ENCODE peak calls at places on chromosomes 2 and 18, in four cellular contexts. Z, X, M and V are unnamed samples.

GRCh38 chr2:85697096-85697495 is 2.9 kb downstream of the GNLY start:
- DNase-seq in Z (no peak), X (no peak), M (no peak), V (no peak)

GRCh38 chr2:127670957-127671290 is 4.4 kb downstream of the LIMS2 start:
- DNase-seq in M (no peak), Z (no peak), X (no peak), V (no peak)

GRCh38 chr2:217797661-217798069 is 205.1 kb downstream of the TNS1 start:
- DNase-seq in Z (no peak), X (no peak), M (no peak), V (no peak)

GRCh38 chr18:70362258-70362657 is 73.4 kb downstream of the SOCS6 start:
- DNase-seq in X (no peak), M (no peak), Z (no peak), V (no peak)

GRCh38 chr2:121155502-121156056 is 129.4 kb downstream of the TFCP2L1 start:
- DNase-seq in Z (no peak), X (no peak), M (no peak), V (no peak)

GRCh38 chr2:199147216-199147615 is 310.5 kb downstream of the SATB2 start:
- DNase-seq in Z (no peak), M (no peak), X (no peak), V (no peak)

GRCh38 chr2:241030333-241030680 is 31.9 kb downstream of the SNED1 start:
- DNase-seq in X (peak), Z (no peak), M (no peak), V (no peak)

GRCh38 chr2:217993055-217993645 is 9.6 kb downstream of the TNS1 start:
- DNase-seq in X (no peak), Z (no peak), M (no peak), V (peak)

GRCh38 chr2:179443175-179443574 is 178.5 kb upstream of the SESTD1 start:
- DNase-seq in M (no peak), Z (no peak), X (peak), V (no peak)

GRCh38 chr2:71811157-71811556 is 336.5 kb downstream of the CYP26B1 start:
- DNase-seq in Z (no peak), X (no peak), M (no peak), V (no peak)

GRCh38 chr2:46350030-46350699 is 53.0 kb downstream of the EPAS1 start:
- DNase-seq in X (no peak), M (peak), Z (no peak), V (no peak)

GRCh38 chr2:142825861-142826260 is 51.6 kb upstream of the KYNU start:
- DNase-seq in M (no peak), Z (no peak), X (no peak), V (no peak)

GRCh38 chr18:27244259-27244658 is 59.2 kb upstream of the CHST9 start:
- DNase-seq in Z (no peak), M (no peak), X (no peak), V (no peak)

GRCh38 chr18:9081940-9082339 is 20.6 kb upstream of the NDUFV2 start:
- DNase-seq in M (no peak), X (no peak), Z (no peak), V (no peak)

GRCh38 chr2:237011196-237011595 is 74.5 kb upstream of the COPS8 start:
- DNase-seq in Z (no peak), X (no peak), M (no peak), V (no peak)

GRCh38 chr18:6396843-6397242 is 17.9 kb downstream of the L3MBTL4 start:
- DNase-seq in X (no peak), Z (no peak), M (no peak), V (no peak)

GRCh38 chr2:8548871-8549221 is 133.0 kb upstream of the ID2 start:
- DNase-seq in X (no peak), Z (no peak), M (no peak), V (peak)

GRCh38 chr2:20378891-20379519 is 28.4 kb upstream of the PUM2 start:
- DNase-seq in Z (peak), M (peak), X (peak), V (peak)

GRCh38 chr2:41711736-41712135 is 336.1 kb upstream of the PKDCC start:
- DNase-seq in X (no peak), M (no peak), Z (no peak), V (no peak)

GRCh38 chr2:10165282-10165681 is 42.7 kb downstream of the RRM2 start:
- DNase-seq in M (no peak), X (no peak), Z (no peak), V (no peak)

GRCh38 chr2:231335591-231335990 is 59.9 kb upstream of the B3GNT7 start:
- DNase-seq in M (no peak), X (no peak), Z (no peak), V (no peak)

DNA sequence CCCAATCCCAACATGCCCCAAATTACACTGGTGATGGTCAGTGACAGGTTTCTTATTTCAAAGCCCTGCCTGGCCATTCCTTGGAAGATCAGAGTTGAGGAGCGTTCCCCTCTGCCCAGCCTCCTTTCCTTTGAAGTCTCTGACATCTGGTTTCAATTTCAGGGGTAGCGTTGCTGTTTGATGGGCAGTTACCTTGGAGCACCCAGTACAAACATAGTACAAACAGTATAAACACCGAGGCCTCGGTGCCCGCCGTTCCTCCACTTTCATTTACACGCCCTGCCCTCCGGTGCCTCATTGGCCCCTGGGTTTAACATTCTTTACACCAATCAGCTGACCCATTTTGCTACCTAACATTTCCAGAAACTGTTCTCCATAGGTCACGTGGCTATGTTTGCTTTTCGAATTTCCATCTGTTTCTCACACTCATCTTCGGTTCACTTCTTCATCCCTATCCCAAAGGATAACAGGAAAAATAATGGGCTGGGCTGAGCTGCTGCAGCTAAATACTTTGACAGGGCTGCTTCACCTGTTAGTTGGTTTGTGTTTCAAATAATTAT is 65.6 kb downstream of the NRP2 start:
- DNase-seq in X (no peak), M (no peak), Z (peak), V (no peak)
- H3K27ac ChIP-seq in X (no peak), M (no peak), Z (peak), V (no peak)

GRCh38 chr18:47422524-47422923 is 171.1 kb upstream of the SKOR2 start:
- DNase-seq in M (no peak), Z (no peak), X (peak), V (no peak)
- H3K27ac ChIP-seq in M (no peak), Z (no peak), X (no peak), V (no peak)

GRCh38 chr2:55672630-55673029 is 21.0 kb downstream of the PNPT1 start:
- DNase-seq in Z (no peak), M (no peak), X (no peak), V (no peak)

GRCh38 chr2:55668956-55669355 is 24.7 kb downstream of the PNPT1 start:
- DNase-seq in M (no peak), Z (no peak), X (no peak), V (no peak)
- H3K27ac ChIP-seq in M (no peak), Z (no peak), X (no peak), V (no peak)

DNA sequence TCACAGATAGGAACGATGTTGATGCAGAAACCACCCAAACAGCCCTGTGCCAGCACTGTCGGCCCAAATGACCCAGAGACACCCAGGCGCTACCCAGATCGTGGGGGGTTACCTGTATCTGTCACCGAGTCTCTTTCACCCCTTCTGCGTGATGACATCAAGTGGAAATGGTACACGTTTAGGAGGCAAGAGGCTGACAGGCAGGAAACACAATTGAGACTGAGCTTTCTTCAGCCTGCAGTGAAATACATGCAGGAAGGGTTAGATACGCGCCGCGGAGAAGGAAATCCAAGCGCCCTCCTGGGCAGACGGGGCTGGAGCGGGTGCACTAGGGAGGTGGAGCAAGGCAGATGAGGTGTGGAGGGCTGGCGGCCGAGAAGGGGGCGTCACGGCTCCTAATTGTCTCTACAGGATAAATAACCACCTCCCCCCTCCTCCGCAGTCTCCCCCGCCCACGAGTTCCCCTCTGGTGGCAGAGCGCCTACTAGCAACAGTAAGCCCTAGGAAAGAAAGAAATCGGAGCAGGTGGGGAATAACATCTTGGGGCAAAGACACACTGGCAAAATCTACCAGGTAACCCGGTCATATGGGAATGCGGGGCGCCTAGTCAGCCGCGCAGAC is at the start of gene RNF152:
- DNase-seq in X (peak), Z (peak), M (peak), V (peak)
- H3K27ac ChIP-seq in X (no peak), Z (peak), M (peak), V (peak)

DNA sequence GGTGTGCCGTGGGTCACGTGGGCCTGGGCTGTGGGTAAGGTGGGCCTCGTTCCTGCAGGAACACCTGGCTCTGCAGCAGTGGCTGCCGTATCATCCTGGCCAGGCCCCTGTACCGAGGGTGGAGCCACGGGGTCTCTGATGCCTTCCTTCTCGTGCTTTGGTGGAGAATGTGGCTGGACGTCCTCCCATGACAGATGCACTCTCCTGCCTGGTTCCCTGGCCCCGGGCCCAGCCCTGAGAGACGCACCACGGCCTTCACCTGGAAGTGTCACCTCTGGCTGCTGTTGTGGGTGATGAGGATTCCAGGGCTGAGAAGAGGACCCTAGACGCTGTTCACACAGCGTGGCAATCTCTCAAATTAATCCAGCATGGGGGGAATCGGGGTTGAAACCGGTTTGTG is 49.5 kb downstream of the NFATC1 start:
- DNase-seq in X (no peak), Z (no peak), M (no peak), V (no peak)
- H3K27ac ChIP-seq in X (no peak), Z (no peak), M (no peak), V (no peak)

GRCh38 chr2:67399144-67399543 is 2.0 kb downstream of the ETAA1 start:
- DNase-seq in X (no peak), M (no peak), Z (no peak), V (no peak)

GRCh38 chr2:67389788-67390187 is 7.3 kb upstream of the ETAA1 start:
- DNase-seq in X (no peak), Z (no peak), M (no peak), V (no peak)

GRCh38 chr2:67393237-67393636 is 3.9 kb upstream of the ETAA1 start:
- DNase-seq in X (no peak), M (no peak), Z (no peak), V (no peak)

GRCh38 chr2:67397143-67397986 is at the start of gene ETAA1:
- DNase-seq in M (peak), Z (peak), X (peak), V (peak)

DNA sequence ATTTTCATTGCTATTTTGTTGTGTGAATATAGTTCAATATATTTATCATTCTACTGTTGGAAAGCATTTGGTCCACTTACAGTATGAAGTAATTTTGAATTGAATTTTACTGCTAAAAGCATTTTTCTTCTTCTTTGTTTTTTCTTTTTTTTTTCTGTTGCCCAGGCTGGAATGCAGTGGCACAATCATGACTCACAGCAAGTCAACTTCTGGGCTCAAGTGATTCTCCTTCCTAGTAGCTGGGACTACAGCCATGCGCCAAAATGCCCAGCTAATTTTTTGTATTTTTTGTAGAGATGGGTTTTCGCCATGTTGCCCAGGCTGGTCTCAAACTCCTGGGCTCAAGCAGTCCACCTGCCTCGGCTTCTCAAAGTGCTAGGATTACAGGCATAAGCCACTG is 2.4 kb upstream of the ETAA1 start:
- DNase-seq in Z (no peak), X (no peak), M (no peak), V (no peak)
- H3K27ac ChIP-seq in Z (no peak), X (no peak), M (no peak), V (no peak)

GRCh38 chr18:24228661-24229053 is 89.8 kb downstream of the CABYR start:
- DNase-seq in M (no peak), X (no peak), Z (no peak), V (no peak)
- H3K27ac ChIP-seq in M (no peak), X (no peak), Z (no peak), V (no peak)